ENCODE peak calls at places on chromosomes 1 and 21, in four cellular contexts. L is right cardiac atrium; J is stimulated activated naive CD8-positive, alpha-beta T cell treated with anti-CD3 and anti-CD28 coated beads, Interleukin-15, Interleukin-2, amounts not matched to agents 100 U/mL and 50 U/mL, for 24 hours; C is esophagus mucosa. D is an unnamed sample.

GRCh38 chr1:226734611-226735153 is 4.4 kb downstream of the ITPKB start:
- ATAC-seq in J (no peak), C (no peak), L (no peak), D (peak)

GRCh38 chr1:182575540-182576149 is 13.4 kb downstream of the RNASEL start:
- ATAC-seq in C (peak), L (no peak), J (no peak), D (no peak)

GRCh38 chr1:99264201-99265021 is at the start of gene PLPPR4:
- ATAC-seq in L (peak), C (peak), J (peak), D (peak)

GRCh38 chr1:70429219-70429618 is 18.2 kb downstream of the CTH start:
- ATAC-seq in C (peak), J (no peak), L (no peak), D (no peak)

GRCh38 chr1:191700922-191701321 is 457.3 kb upstream of the RGS18 start:
- ATAC-seq in J (no peak), C (no peak), L (no peak), D (no peak)

GRCh38 chr1:214071469-214071868 is 83.7 kb downstream of the PROX1 start:
- ATAC-seq in J (no peak), C (no peak), L (no peak), D (no peak)

GRCh38 chr1:153670859-153671622 is at the start of gene ILF2:
- ATAC-seq in J (peak), L (peak), C (peak), D (peak)

GRCh38 chr1:48039088-48040049 is 42.2 kb upstream of the TRABD2B start:
- ATAC-seq in L (peak), C (no peak), J (no peak), D (no peak)

GRCh38 chr1:160647329-160647720 is 481 bp upstream of the SLAMF1 start:
- ATAC-seq in L (no peak), J (peak), C (no peak), D (peak)

GRCh38 chr1:56435434-56436337 is 143.7 kb downstream of the PLPP3 start:
- ATAC-seq in C (no peak), L (no peak), J (no peak), D (no peak)

GRCh38 chr1:231376875-231377549 is 38.9 kb downstream of the SPRTN start:
- ATAC-seq in L (no peak), J (peak), C (no peak), D (peak)

GRCh38 chr1:4970532-4970931 is 316.1 kb downstream of the AJAP1 start:
- ATAC-seq in J (no peak), L (no peak), C (no peak), D (no peak)

GRCh38 chr21:26099610-26100219 is 70.9 kb downstream of the APP start:
- ATAC-seq in C (peak), L (no peak), J (no peak), D (no peak)

GRCh38 chr1:161324020-161324419 is 9.8 kb downstream of the SDHC start:
- ATAC-seq in L (no peak), J (no peak), C (no peak), D (no peak)

GRCh38 chr1:46183119-46183842 is 7.0 kb upstream of the P3R3URF start:
- ATAC-seq in J (no peak), C (peak), L (peak), D (no peak)

GRCh38 chr1:94310570-94311270 is 73.3 kb upstream of the ARHGAP29 start:
- ATAC-seq in C (no peak), J (no peak), L (no peak), D (no peak)

GRCh38 chr1:20153000-20153418 is 13.9 kb downstream of the PLA2G2F start:
- ATAC-seq in L (peak), J (no peak), C (no peak), D (no peak)

GRCh38 chr1:1989102-1989542 is 14.5 kb downstream of the CFAP74 start:
- ATAC-seq in C (peak), J (no peak), L (peak), D (no peak)

GRCh38 chr21:30033441-30033840 is 93.6 kb upstream of the GRIK1 start:
- ATAC-seq in C (no peak), L (no peak), J (no peak), D (no peak)

GRCh38 chr1:109341944-109342925 is 35.4 kb upstream of the MYBPHL start:
- ATAC-seq in L (no peak), J (no peak), C (no peak), D (no peak)

GRCh38 chr1:46522184-46522968 is 29.1 kb downstream of the KNCN start:
- ATAC-seq in J (peak), L (peak), C (peak), D (peak)

GRCh38 chr1:61356995-61357394 is 274.6 kb downstream of the NFIA start:
- ATAC-seq in J (no peak), C (no peak), L (peak), D (no peak)

GRCh38 chr21:31630062-31630711 is 29.3 kb upstream of the SOD1 start:
- ATAC-seq in C (peak), L (no peak), J (no peak), D (no peak)

GRCh38 chr21:46194374-46195334 is 10.4 kb upstream of the SPATC1L start:
- ATAC-seq in C (no peak), J (no peak), L (no peak), D (no peak)

GRCh38 chr1:225735252-225736149 is 42.1 kb upstream of the SRP9 start:
- ATAC-seq in L (peak), J (no peak), C (peak), D (no peak)

GRCh38 chr1:17826165-17826488 is 71.0 kb downstream of the ACTL8 start:
- ATAC-seq in L (no peak), J (no peak), C (no peak), D (no peak)

GRCh38 chr1:236535656-236536293 is 12.0 kb downstream of the LGALS8 start:
- ATAC-seq in L (no peak), C (no peak), J (no peak), D (no peak)

GRCh38 chr21:34526618-34527290 is 14.7 kb upstream of the KCNE1 start:
- ATAC-seq in J (peak), L (peak), C (peak), D (peak)

GRCh38 chr1:32539584-32540571 is 651 bp downstream of the ZBTB8A start:
- ATAC-seq in L (peak), C (peak), J (peak), D (peak)

GRCh38 chr21:19510653-19511052 is 1107.1 kb upstream of the TMPRSS15 start:
- ATAC-seq in J (no peak), C (no peak), L (no peak), D (no peak)

GRCh38 chr1:159012495-159012894 is 2.8 kb downstream of the IFI16 start:
- ATAC-seq in L (no peak), J (peak), C (peak), D (peak)